ENCODE peak calls at places on chromosomes 3 and 15, in ten cellular contexts. Q, L, H, U, F, K, C, P, V and G are unnamed samples.

GRCh38 chr15:85044894-85045293 is 63.2 kb downstream of the PDE8A start:
- DNase-seq in C (no peak), L (no peak), Q (no peak), U (no peak), K (no peak), H (no peak), V (no peak), P (no peak), F (no peak), G (no peak)

GRCh38 chr3:50221413-50222168 is 14.4 kb upstream of the GNAI2 start:
- DNase-seq in C (no peak), L (no peak), V (no peak), Q (no peak), U (no peak), F (no peak), H (no peak), K (no peak), P (no peak), G (no peak)

GRCh38 chr3:179961081-179962078 is 75.4 kb downstream of the PEX5L start:
- DNase-seq in V (no peak), P (no peak), Q (no peak), H (no peak), K (no peak), F (no peak), U (no peak), L (no peak), C (no peak), G (no peak)

GRCh38 chr3:20353286-20353685 is 167.3 kb upstream of the SGO1 start:
- DNase-seq in K (no peak), V (no peak), C (no peak), F (no peak), H (no peak), L (no peak), Q (no peak), P (no peak), U (no peak), G (no peak)

GRCh38 chr3:129180461-129180860 is 3.2 kb downstream of the CNBP start:
- DNase-seq in H (no peak), K (no peak), P (peak), L (no peak), V (no peak), Q (no peak), U (no peak), C (no peak), F (no peak), G (no peak)

GRCh38 chr3:27880969-27881892 is 159.1 kb upstream of the EOMES start:
- DNase-seq in P (no peak), C (no peak), H (no peak), L (no peak), Q (no peak), F (no peak), U (no peak), V (no peak), K (no peak), G (no peak)

GRCh38 chr3:181919375-181919774 is 207.7 kb downstream of the SOX2 start:
- DNase-seq in L (no peak), F (no peak), U (no peak), C (no peak), V (no peak), Q (no peak), H (no peak), K (no peak), P (no peak), G (no peak)

GRCh38 chr15:74194572-74195559 is 7.7 kb downstream of the STRA6 start:
- DNase-seq in L (no peak), U (no peak), P (no peak), Q (no peak), H (no peak), F (no peak), K (no peak), V (no peak), C (no peak), G (no peak)

GRCh38 chr15:70096215-70096974 is 1.3 kb downstream of the TLE3 start:
- DNase-seq in K (peak), P (no peak), F (peak), L (peak), Q (peak), U (peak), H (peak), V (peak), C (peak), G (no peak)

GRCh38 chr3:143972155-143972494 is 502 bp downstream of the DIPK2A start:
- DNase-seq in Q (no peak), C (no peak), U (no peak), P (no peak), H (no peak), K (no peak), L (no peak), V (no peak), F (no peak), G (no peak)

GRCh38 chr3:179421500-179421899 is 29.8 kb downstream of the GNB4 start:
- DNase-seq in F (peak), L (peak), P (no peak), Q (no peak), V (peak), H (peak), K (no peak), U (peak), C (no peak), G (no peak)

GRCh38 chr3:53498993-53499641 is 4.7 kb downstream of the CACNA1D start:
- DNase-seq in L (no peak), Q (no peak), K (no peak), P (no peak), H (no peak), F (no peak), C (no peak), U (no peak), V (no peak), G (no peak)

GRCh38 chr3:174776123-174776522 is 83.0 kb upstream of the NAALADL2 start:
- DNase-seq in U (peak), C (no peak), Q (no peak), L (no peak), H (no peak), P (no peak), F (no peak), K (no peak), V (no peak), G (no peak)

GRCh38 chr15:58492661-58493397 is 61.0 kb downstream of the LIPC start:
- DNase-seq in H (no peak), Q (no peak), K (no peak), U (peak), F (no peak), L (no peak), P (no peak), C (no peak), V (no peak), G (no peak)

GRCh38 chr3:146160964-146161724 is at the start of gene PLOD2:
- DNase-seq in U (peak), Q (peak), H (peak), V (peak), K (peak), C (peak), L (peak), P (peak), F (peak), G (peak)

GRCh38 chr15:80582816-80583423 is 112.2 kb upstream of the ABHD17C start:
- DNase-seq in C (no peak), V (peak), F (no peak), P (no peak), Q (no peak), H (no peak), U (no peak), L (no peak), K (no peak), G (no peak)

GRCh38 chr3:43748179-43748578 is 57.4 kb downstream of the ABHD5 start:
- DNase-seq in F (no peak), Q (no peak), U (peak), H (no peak), V (no peak), L (peak), C (no peak), K (no peak), P (no peak), G (no peak)

GRCh38 chr3:53843195-53844177 is 2.7 kb downstream of the CHDH start:
- DNase-seq in K (no peak), V (no peak), U (no peak), Q (no peak), C (no peak), F (no peak), L (no peak), H (no peak), P (no peak), G (no peak)

GRCh38 chr3:196042673-196043072 is 39.2 kb downstream of the TFRC start:
- DNase-seq in K (no peak), Q (no peak), C (no peak), H (no peak), P (no peak), F (no peak), L (no peak), U (no peak), V (no peak), G (no peak)

DNA sequence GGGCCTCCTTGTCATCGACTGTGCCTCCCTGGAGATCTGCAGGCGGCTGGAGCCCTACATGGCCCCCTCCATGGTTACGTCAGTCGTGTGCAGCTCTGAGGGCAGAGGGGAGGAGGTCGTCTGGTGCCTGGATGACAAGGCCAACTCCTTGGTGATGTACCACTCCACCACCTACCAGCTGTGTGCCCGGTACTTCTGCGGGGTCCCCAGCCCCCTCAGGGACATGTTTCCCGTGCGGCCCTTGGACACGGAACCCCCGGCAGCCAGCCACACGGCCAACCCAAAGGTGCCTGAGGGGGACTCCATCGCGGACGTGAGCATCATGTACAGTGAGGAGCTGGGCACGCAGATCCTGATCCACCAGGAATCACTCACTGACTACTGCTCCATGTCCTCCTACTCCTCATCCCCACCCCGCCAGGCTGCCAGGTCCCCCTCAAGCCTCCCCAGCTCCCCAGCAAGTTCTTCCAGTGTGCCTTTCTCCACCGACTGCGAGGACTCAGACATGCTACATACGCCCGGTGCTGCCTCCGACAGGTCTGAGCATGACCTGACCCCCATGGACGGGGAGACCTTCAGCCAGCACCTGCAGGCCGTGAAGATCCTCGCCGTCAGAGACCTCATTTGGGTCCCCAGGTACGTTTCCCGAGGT is 146.5 kb downstream of the LRRK1 start:
- DNase-seq in U (no peak), K (no peak), L (no peak), P (no peak), H (no peak), Q (no peak), F (no peak), V (no peak), C (no peak), G (no peak)
- TF ChIP-seq POLR2A in U (no peak), K (no peak), L (no peak), P (no peak), H (no peak), Q (no peak), F (no peak), V (no peak), C (no peak), G (no peak)

DNA sequence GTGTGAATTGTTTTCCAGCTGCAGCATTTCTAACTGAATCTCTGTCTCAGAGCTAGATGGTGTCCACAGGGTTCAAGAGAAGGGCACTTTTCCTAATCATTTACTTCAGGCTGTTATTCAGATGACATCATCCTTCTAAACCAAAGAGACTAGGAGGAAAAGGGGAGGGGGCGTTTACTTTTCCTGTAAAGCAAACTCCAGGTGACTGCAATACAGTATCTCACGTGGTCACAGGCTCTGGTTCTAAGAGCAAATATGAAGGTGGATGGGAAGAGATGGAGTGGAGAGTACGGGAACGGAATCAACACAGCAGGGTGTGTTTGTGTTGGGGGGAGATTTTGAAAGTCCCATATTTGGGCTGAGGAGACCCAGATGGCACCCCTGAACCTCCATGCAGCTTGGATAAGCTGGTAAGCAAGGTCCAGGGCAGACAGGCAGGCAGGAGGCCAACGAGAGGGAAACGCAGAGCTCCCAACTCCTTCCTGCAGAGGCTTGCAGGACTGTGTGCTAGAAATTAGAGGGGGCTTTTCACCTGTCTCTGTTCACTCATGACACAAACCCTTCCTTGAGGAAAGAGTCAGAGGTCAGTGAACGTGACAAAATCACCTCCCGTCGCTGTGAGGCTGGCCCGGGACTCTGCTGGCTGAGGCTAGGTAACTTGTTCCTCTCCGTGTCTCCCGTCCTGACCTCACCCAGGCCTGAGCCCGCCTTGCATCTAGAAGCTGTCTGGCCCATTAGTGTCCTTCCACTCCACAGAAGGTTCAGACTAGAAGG is 151.2 kb downstream of the OPA1 start:
- DNase-seq in V (peak), H (no peak), Q (no peak), F (no peak), P (no peak), L (peak), K (peak), U (no peak), C (no peak), G (no peak)
- TF ChIP-seq POLR2A in V (no peak), H (no peak), Q (no peak), F (no peak), P (no peak), L (no peak), K (no peak), U (no peak), C (no peak), G (no peak)

GRCh38 chr15:96351801-96352593 is 21.5 kb downstream of the NR2F2 start:
- DNase-seq in P (no peak), Q (no peak), L (no peak), C (no peak), U (no peak), F (no peak), H (peak), K (peak), V (no peak), G (no peak)
- TF ChIP-seq POLR2A in P (no peak), Q (no peak), L (no peak), C (no peak), U (no peak), F (no peak), H (peak), K (no peak), V (no peak), G (no peak)

GRCh38 chr15:63277044-63277892 is at the start of gene APH1B:
- DNase-seq in V (peak), H (peak), Q (peak), K (peak), P (peak), C (peak), U (peak), L (peak), F (peak), G (peak)
- TF ChIP-seq POLR2A in V (no peak), H (peak), Q (peak), K (no peak), P (peak), C (no peak), U (no peak), L (peak), F (peak), G (peak)

GRCh38 chr15:66328721-66329220 is 27.7 kb downstream of the TIPIN start:
- DNase-seq in K (no peak), L (no peak), H (no peak), F (no peak), P (no peak), Q (no peak), V (no peak), C (no peak), U (no peak), G (no peak)

GRCh38 chr15:66326051-66326450 is 30.4 kb downstream of the TIPIN start:
- DNase-seq in V (no peak), F (no peak), C (no peak), H (no peak), P (no peak), Q (no peak), K (no peak), U (no peak), L (no peak), G (no peak)

GRCh38 chr15:66323312-66323928 is 30.1 kb downstream of the DIS3L start:
- DNase-seq in F (no peak), U (no peak), V (no peak), C (no peak), Q (no peak), H (no peak), P (no peak), L (no peak), K (no peak), G (no peak)

GRCh38 chr15:66327736-66328135 is 28.7 kb downstream of the TIPIN start:
- DNase-seq in P (no peak), C (no peak), F (no peak), H (no peak), V (no peak), U (no peak), L (no peak), K (no peak), Q (no peak), G (no peak)
- TF ChIP-seq POLR2A in P (no peak), C (no peak), F (no peak), H (no peak), V (no peak), U (no peak), L (no peak), K (no peak), Q (no peak), G (no peak)

GRCh38 chr15:64163662-64164362 is 990 bp upstream of the PPIB start:
- DNase-seq in P (no peak), F (peak), H (peak), K (peak), V (peak), L (no peak), Q (no peak), U (no peak), C (no peak), G (no peak)

GRCh38 chr15:64161688-64162477 is 939 bp downstream of the PPIB start:
- DNase-seq in C (no peak), P (no peak), L (no peak), V (no peak), K (no peak), F (no peak), H (no peak), Q (no peak), U (no peak), G (no peak)

GRCh38 chr15:64164436-64164835 is 1.6 kb upstream of the PPIB start:
- DNase-seq in H (no peak), P (no peak), F (no peak), C (no peak), K (no peak), U (no peak), L (no peak), V (no peak), Q (no peak), G (no peak)

GRCh38 chr15:64162478-64162868 is 349 bp downstream of the PPIB start:
- DNase-seq in Q (no peak), F (no peak), K (no peak), H (no peak), V (no peak), C (no peak), L (no peak), U (no peak), P (no peak), G (no peak)

DNA sequence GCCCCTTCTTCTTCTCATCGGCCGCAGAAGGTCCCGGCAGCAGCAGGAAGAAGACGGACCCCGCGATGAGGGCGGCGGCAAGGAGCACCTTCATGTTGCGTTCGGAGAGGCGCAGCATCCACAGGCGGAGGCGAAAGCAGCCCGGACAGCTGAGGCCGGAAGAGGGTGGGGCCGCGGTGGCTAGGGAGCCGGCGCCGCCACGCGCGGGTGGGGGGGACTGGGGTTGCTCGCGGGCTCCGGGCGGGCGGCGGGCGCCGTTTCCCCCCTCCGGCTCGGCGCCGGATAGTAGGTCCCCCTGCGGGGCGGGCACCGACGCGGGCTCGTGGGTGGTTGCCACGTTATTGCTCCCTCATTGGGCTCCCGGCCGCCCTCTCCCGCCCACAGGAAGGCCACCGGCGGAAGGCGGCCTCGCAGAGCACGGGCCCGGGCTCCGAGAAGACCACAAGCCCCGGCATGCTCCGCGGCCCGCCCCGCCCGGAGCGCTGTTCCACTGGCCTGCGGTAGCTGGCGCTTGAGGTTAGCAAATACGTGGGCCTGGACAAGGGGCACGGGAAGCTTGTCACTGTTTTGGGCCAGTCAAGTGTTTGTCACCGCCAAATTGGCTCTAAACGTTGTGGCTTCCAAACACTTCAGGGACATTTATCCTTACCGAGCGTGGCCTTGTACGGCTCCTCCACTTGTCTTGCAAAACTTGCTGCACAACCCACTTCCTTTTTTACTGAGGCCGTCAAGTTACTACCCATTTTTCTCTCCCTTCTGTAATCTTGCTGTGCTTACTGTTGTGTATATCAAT is at the start of gene PPIB:
- DNase-seq in P (peak), Q (peak), U (peak), L (peak), H (peak), V (peak), C (peak), F (peak), K (peak), G (peak)
- TF ChIP-seq POLR2A in P (peak), Q (peak), U (peak), L (peak), H (peak), V (no peak), C (no peak), F (peak), K (no peak), G (peak)

DNA sequence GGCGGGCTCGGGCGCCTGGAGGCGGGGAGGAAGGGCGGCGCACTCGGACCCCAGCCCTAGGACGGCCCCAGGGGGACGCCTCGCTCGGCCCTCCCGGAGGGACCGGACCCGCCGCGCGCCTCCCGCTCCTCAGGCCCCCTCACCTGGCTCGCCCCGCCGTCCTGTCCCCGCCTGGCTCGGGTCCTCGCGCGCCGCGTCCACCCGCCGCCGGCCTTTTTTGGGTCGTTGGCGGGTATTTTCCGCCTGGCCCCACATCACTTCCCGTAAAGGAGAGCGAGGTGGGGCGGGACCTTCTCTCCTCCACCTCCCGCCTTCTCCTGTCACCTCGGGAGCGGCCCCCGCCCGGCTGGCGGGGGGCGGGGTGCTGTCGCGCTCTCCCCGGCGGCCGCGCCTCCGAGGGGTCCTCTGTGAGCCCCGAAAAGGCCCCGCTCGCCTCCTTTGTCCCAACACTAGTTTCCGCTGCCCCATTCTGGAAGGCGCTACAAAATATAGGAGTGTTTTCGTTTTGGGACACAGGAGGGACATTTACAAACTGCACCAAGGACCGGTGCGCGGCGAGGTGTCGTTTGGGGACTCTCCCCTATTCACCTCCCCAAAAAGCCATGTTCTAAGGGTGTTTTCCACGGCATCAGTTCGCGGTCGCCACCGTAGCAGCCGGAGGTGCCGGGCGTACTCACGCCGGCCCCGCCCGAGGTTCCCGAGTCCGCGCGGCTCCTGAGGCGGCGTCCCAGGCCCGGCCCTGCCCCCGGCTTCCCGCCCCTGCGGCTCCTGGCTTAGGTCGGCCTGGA is at the start of gene RAB27A:
- DNase-seq in K (peak), V (peak), L (peak), U (peak), C (peak), P (peak), Q (peak), F (peak), H (peak), G (peak)
- TF ChIP-seq POLR2A in K (peak), V (peak), L (peak), U (peak), C (no peak), P (peak), Q (no peak), F (peak), H (peak), G (no peak)